ENCODE peak calls at places on chromosomes 1 and 21, in eight cellular contexts. J is stimulated activated CD4-positive, alpha-beta T cell treated with anti-CD3 and anti-CD28 coated beads, Interleukin-15, amount 100 ng/mL, for 1 hour; H is AML-193; U is NCI-H187 treated with DMSO at 0.1 percent for 48 hours; I is colonic mucosa; T is tibial nerve; K is cardiac muscle cell; A is left colon. M is an unnamed sample.

GRCh38 chr1:248243204-248243603 is 12.0 kb downstream of the OR2M4 start:
- DNase-seq in J (no peak), H (peak; percentile 72), U (no peak), I (no peak), T (no peak), K (peak; percentile 17), A (no peak), M (peak; percentile 27)

GRCh38 chr21:17388226-17388625 is 124.6 kb upstream of the CXADR start:
- DNase-seq in J (no peak), H (no peak), U (no peak), I (no peak), T (no peak), K (no peak), A (no peak), M (no peak)

GRCh38 chr1:59750612-59751395 is 63.9 kb upstream of the HOOK1 start:
- DNase-seq in J (no peak), H (no peak), U (no peak), I (no peak), T (peak; percentile 83), K (peak; percentile 86), A (no peak), M (no peak)

GRCh38 chr1:45246760-45247159 is 40.4 kb upstream of the ZSWIM5 start:
- DNase-seq in J (no peak), H (no peak), U (no peak), I (no peak), T (no peak), K (peak; percentile 79), A (no peak), M (no peak)

GRCh38 chr1:191852907-191853306 is 305.4 kb upstream of the RGS18 start:
- DNase-seq in J (no peak), H (no peak), U (no peak), I (no peak), T (no peak), K (no peak), A (no peak), M (no peak)

GRCh38 chr1:32201011-32201855 is 838 bp downstream of the CCDC28B start:
- DNase-seq in J (peak; percentile 52), H (peak; percentile 30), U (no peak), I (peak; percentile 80), T (peak; percentile 70), K (peak; percentile 59), A (peak; percentile 77), M (peak; percentile 23)

GRCh38 chr1:75425001-75425400 is 185.9 kb downstream of the SLC44A5 start:
- DNase-seq in J (no peak), H (no peak), U (no peak), I (no peak), T (no peak), K (no peak), A (no peak), M (no peak)

GRCh38 chr21:33892853-33893252 is 22.8 kb downstream of the ATP5PO start:
- DNase-seq in J (no peak), H (no peak), U (no peak), I (no peak), T (no peak), K (no peak), A (no peak), M (no peak)

GRCh38 chr1:45767035-45767434 is 16.6 kb upstream of the IPP start:
- DNase-seq in J (no peak), H (no peak), U (no peak), I (no peak), T (peak; percentile 6), K (peak; percentile 27), A (no peak), M (no peak)

GRCh38 chr21:42389449-42389835 is 6.4 kb downstream of the TMPRSS3 start:
- DNase-seq in J (no peak), H (no peak), U (no peak), I (peak; percentile 66), T (no peak), K (no peak), A (peak; percentile 68), M (no peak)

GRCh38 chr1:45033356-45033755 is 21.3 kb downstream of the UROD start:
- DNase-seq in J (no peak), H (no peak), U (no peak), I (no peak), T (no peak), K (no peak), A (no peak), M (no peak)

GRCh38 chr1:118881751-118882150 is 106.4 kb downstream of the TBX15 start:
- DNase-seq in J (no peak), H (no peak), U (no peak), I (no peak), T (no peak), K (no peak), A (no peak), M (no peak)

GRCh38 chr1:17193222-17194132 is 11.5 kb upstream of the PADI1 start:
- DNase-seq in J (no peak), H (no peak), U (no peak), I (no peak), T (no peak), K (no peak), A (no peak), M (no peak)

GRCh38 chr1:227092054-227092453 is 152.0 kb downstream of the COQ8A start:
- DNase-seq in J (no peak), H (no peak), U (no peak), I (no peak), T (no peak), K (peak; percentile 4), A (no peak), M (no peak)

GRCh38 chr1:231639819-231640218 is 13.2 kb downstream of the DISC1 start:
- DNase-seq in J (no peak), H (no peak), U (no peak), I (no peak), T (no peak), K (no peak), A (no peak), M (no peak)

GRCh38 chr21:27693376-27693775 is 726.5 kb upstream of the ADAMTS5 start:
- DNase-seq in J (no peak), H (no peak), U (no peak), I (no peak), T (no peak), K (peak; percentile 49), A (no peak), M (no peak)

GRCh38 chr1:178126790-178127189 is 32.9 kb downstream of the RASAL2 start:
- DNase-seq in J (no peak), H (no peak), U (no peak), I (no peak), T (no peak), K (peak; percentile 65), A (peak; percentile 31), M (no peak)

GRCh38 chr1:232110281-232111090 is 483.9 kb downstream of the DISC1 start:
- DNase-seq in J (no peak), H (no peak), U (no peak), I (no peak), T (no peak), K (peak; percentile 43), A (no peak), M (no peak)

GRCh38 chr1:91731815-91732214 is 154.1 kb downstream of the TGFBR3 start:
- DNase-seq in J (peak; percentile 3), H (no peak), U (no peak), I (no peak), T (no peak), K (peak; percentile 73), A (no peak), M (no peak)

GRCh38 chr1:180168786-180169640 is 14.3 kb downstream of the QSOX1 start:
- DNase-seq in J (no peak), H (peak; percentile 24), U (no peak), I (peak; percentile 89), T (no peak), K (peak; percentile 53), A (peak; percentile 91), M (no peak)

GRCh38 chr1:33970148-33970825 is 106.4 kb downstream of the HMGB4 start:
- DNase-seq in J (no peak), H (no peak), U (no peak), I (no peak), T (no peak), K (no peak), A (no peak), M (no peak)

GRCh38 chr1:208135354-208135753 is 108.8 kb downstream of the PLXNA2 start:
- DNase-seq in J (no peak), H (no peak), U (no peak), I (no peak), T (no peak), K (peak; percentile 50), A (no peak), M (no peak)

GRCh38 chr1:41726899-41727748 is 191.6 kb downstream of the HIVEP3 start:
- DNase-seq in J (no peak), H (peak; percentile 76), U (no peak), I (peak; percentile 38), T (peak; percentile 28), K (no peak), A (peak; percentile 52), M (peak; percentile 80)

GRCh38 chr1:230087722-230088115 is 20.7 kb downstream of the GALNT2 start:
- DNase-seq in J (no peak), H (no peak), U (no peak), I (no peak), T (no peak), K (no peak), A (no peak), M (no peak)

GRCh38 chr21:46116189-46116845 is 18.4 kb downstream of the COL6A2 start:
- DNase-seq in J (no peak), H (no peak), U (no peak), I (no peak), T (no peak), K (no peak), A (peak; percentile 19), M (no peak)

GRCh38 chr1:30911061-30911954 is 2.8 kb upstream of the SDC3 start:
- DNase-seq in J (no peak), H (peak; percentile 66), U (peak; percentile 39), I (peak; percentile 91), T (peak; percentile 95), K (peak; percentile 91), A (peak; percentile 85), M (peak; percentile 12)

GRCh38 chr1:159786966-159787365 is 6.2 kb downstream of the DUSP23 start:
- DNase-seq in J (no peak), H (no peak), U (no peak), I (no peak), T (no peak), K (peak; percentile 50), A (no peak), M (no peak)

GRCh38 chr21:32030146-32030652 is 157.4 kb downstream of the HUNK start:
- DNase-seq in J (no peak), H (no peak), U (no peak), I (no peak), T (no peak), K (no peak), A (no peak), M (no peak)

GRCh38 chr1:19043579-19044443 is 87.3 kb upstream of the IFFO2 start:
- DNase-seq in J (no peak), H (no peak), U (no peak), I (no peak), T (no peak), K (no peak), A (no peak), M (no peak)

GRCh38 chr1:21034725-21035628 is 141.7 kb downstream of the EIF4G3 start:
- DNase-seq in J (no peak), H (no peak), U (no peak), I (no peak), T (no peak), K (no peak), A (no peak), M (no peak)

GRCh38 chr1:203335503-203335902 is 15.4 kb downstream of the FMOD start:
- DNase-seq in J (no peak), H (no peak), U (no peak), I (no peak), T (no peak), K (no peak), A (peak; percentile 20), M (no peak)

GRCh38 chr1:176904057-176904815 is 260.3 kb downstream of the ASTN1 start:
- DNase-seq in J (no peak), H (no peak), U (no peak), I (no peak), T (no peak), K (no peak), A (no peak), M (no peak)

GRCh38 chr1:145688924-145689323 is 18.2 kb downstream of the PDZK1 start:
- DNase-seq in J (no peak), H (no peak), U (no peak), I (no peak), T (no peak), K (no peak), A (no peak), M (no peak)

GRCh38 chr1:3905953-3906671 is 6.0 kb upstream of the C1orf174 start:
- DNase-seq in J (no peak), H (no peak), U (no peak), I (no peak), T (no peak), K (no peak), A (no peak), M (no peak)

M was measured in KG1.